ENCODE peak calls at places on chromosome 3, in eight cellular contexts. C is iPS-NIHi11; E is NCI-H2171 treated with DMSO at 0.1 percent for 48 hours; R is CD8-positive, alpha-beta T cell; F is bronchial epithelial cell; H is NCI-H1092; X is NT2/D1; Z is B cell. P is an unnamed sample.

GRCh38 chr3:138941259-138941885 is 5.6 kb downstream of the FOXL2 start:
- DNase-seq in C (peak), E (no peak), R (no peak), F (no peak), H (no peak), X (no peak), Z (no peak), P (no peak)

GRCh38 chr3:42020681-42021307 is 58.9 kb upstream of the ULK4 start:
- DNase-seq in C (no peak), E (no peak), R (no peak), F (peak), H (no peak), X (no peak), Z (no peak), P (no peak)

GRCh38 chr3:73451276-73451973 is 173.3 kb downstream of the PDZRN3 start:
- DNase-seq in C (no peak), E (no peak), R (no peak), F (no peak), H (peak), X (no peak), Z (no peak), P (peak)

GRCh38 chr3:194296832-194297666 is 54.1 kb downstream of the CPN2 start:
- DNase-seq in C (peak), E (no peak), R (no peak), F (no peak), H (no peak), X (peak), Z (no peak), P (no peak)

GRCh38 chr3:194082596-194083220 is 53.2 kb upstream of the HES1 start:
- DNase-seq in C (no peak), E (no peak), R (no peak), F (no peak), H (no peak), X (no peak), Z (peak), P (no peak)

GRCh38 chr3:172626241-172626640 is 84.6 kb downstream of the NCEH1 start:
- DNase-seq in C (no peak), E (no peak), R (no peak), F (peak), H (no peak), X (no peak), Z (no peak), P (no peak)

GRCh38 chr3:110774496-110775265 is 296.9 kb upstream of the NECTIN3 start:
- DNase-seq in C (no peak), E (no peak), R (no peak), F (no peak), H (no peak), X (no peak), Z (no peak), P (no peak)

GRCh38 chr3:53804697-53805462 is 41.3 kb downstream of the CHDH start:
- DNase-seq in C (peak), E (no peak), R (no peak), F (peak), H (no peak), X (peak), Z (no peak), P (no peak)

GRCh38 chr3:37053753-37054152 is 60.4 kb downstream of the MLH1 start:
- DNase-seq in C (no peak), E (no peak), R (no peak), F (no peak), H (no peak), X (no peak), Z (no peak), P (no peak)

GRCh38 chr3:135513106-135514063 is 452.1 kb upstream of the PPP2R3A start:
- DNase-seq in C (no peak), E (no peak), R (no peak), F (peak), H (no peak), X (peak), Z (no peak), P (no peak)

GRCh38 chr3:176041812-176042211 is 1155.5 kb downstream of the TBL1XR1 start:
- DNase-seq in C (no peak), E (no peak), R (no peak), F (no peak), H (no peak), X (no peak), Z (no peak), P (no peak)

GRCh38 chr3:16338124-16338523 is 73.1 kb downstream of the OXNAD1 start:
- DNase-seq in C (no peak), E (no peak), R (peak), F (no peak), H (no peak), X (no peak), Z (no peak), P (no peak)

GRCh38 chr3:137692803-137693431 is 71.2 kb upstream of the SOX14 start:
- DNase-seq in C (peak), E (peak), R (no peak), F (peak), H (no peak), X (peak), Z (no peak), P (no peak)

GRCh38 chr3:23949784-23950183 is 4.7 kb downstream of the NR1D2 start:
- DNase-seq in C (no peak), E (no peak), R (no peak), F (no peak), H (peak), X (no peak), Z (no peak), P (no peak)

GRCh38 chr3:41092791-41093190 is 106.5 kb upstream of the CTNNB1 start:
- DNase-seq in C (no peak), E (no peak), R (no peak), F (no peak), H (no peak), X (no peak), Z (no peak), P (no peak)

GRCh38 chr3:25916286-25916685 is 126.4 kb downstream of the OXSM start:
- DNase-seq in C (no peak), E (no peak), R (no peak), F (peak), H (no peak), X (no peak), Z (no peak), P (peak)

GRCh38 chr3:169116056-169116693 is 547.3 kb downstream of the MECOM start:
- DNase-seq in C (no peak), E (no peak), R (no peak), F (no peak), H (no peak), X (no peak), Z (no peak), P (no peak)

GRCh38 chr3:149486726-149487125 is 12.2 kb downstream of the TM4SF4 start:
- DNase-seq in C (no peak), E (no peak), R (no peak), F (no peak), H (no peak), X (no peak), Z (no peak), P (no peak)

GRCh38 chr3:161414907-161415306 is 43.6 kb upstream of the SPTSSB start:
- DNase-seq in C (no peak), E (no peak), R (no peak), F (no peak), H (no peak), X (no peak), Z (no peak), P (no peak)

GRCh38 chr3:55486101-55486856 is 827 bp downstream of the WNT5A start:
- DNase-seq in C (peak), E (peak), R (no peak), F (no peak), H (no peak), X (no peak), Z (no peak), P (peak)

GRCh38 chr3:169308654-169309325 is 354.7 kb downstream of the MECOM start:
- DNase-seq in C (no peak), E (no peak), R (no peak), F (peak), H (no peak), X (no peak), Z (no peak), P (no peak)

GRCh38 chr3:46006646-46007045 is 11.0 kb upstream of the FYCO1 start:
- DNase-seq in C (no peak), E (no peak), R (no peak), F (peak), H (no peak), X (no peak), Z (no peak), P (no peak)

P was measured in NCI-H774.